ENCODE peak calls at places on chromosomes 6 and 20, in eight cellular contexts. One of them, this sample, is unnamed.
A peak's percentile ranks its signal among the peaks of the same experiment; 100 is the strongest.

GRCh38 chr20:19783966-19784401 is 25.9 kb downstream of the RIN2 start:
- DNase-seq in fibroblast of lung: peak; percentile 59
- DNase-seq in CD8-positive, alpha-beta T cell: no peak
- DNase-seq in heart right ventricle: no peak
- DNase-seq in AG04450: peak; percentile 59
- DNase-seq in HCT116: no peak
- DNase-seq in H9: no peak
- DNase-seq in ascending aorta: no peak
- DNase-seq in this sample: no peak

GRCh38 chr6:88855521-88856152 is 107.8 kb downstream of the RNGTT start:
- DNase-seq in HCT116: no peak
- DNase-seq in fibroblast of lung: no peak
- DNase-seq in heart right ventricle: no peak
- DNase-seq in ascending aorta: no peak
- DNase-seq in AG04450: no peak
- DNase-seq in CD8-positive, alpha-beta T cell: no peak
- DNase-seq in H9: no peak
- DNase-seq in this sample: no peak

GRCh38 chr6:167276772-167277533 is 14.2 kb upstream of the UNC93A start:
- DNase-seq in AG04450: no peak
- DNase-seq in ascending aorta: no peak
- DNase-seq in heart right ventricle: no peak
- DNase-seq in fibroblast of lung: no peak
- DNase-seq in CD8-positive, alpha-beta T cell: no peak
- DNase-seq in HCT116: no peak
- DNase-seq in H9: no peak
- DNase-seq in this sample: no peak

GRCh38 chr6:145699462-145699861 is 35.9 kb downstream of the EPM2A start:
- DNase-seq in HCT116: no peak
- DNase-seq in H9: no peak
- DNase-seq in heart right ventricle: no peak
- DNase-seq in AG04450: peak; percentile 10
- DNase-seq in CD8-positive, alpha-beta T cell: no peak
- DNase-seq in fibroblast of lung: peak; percentile 54
- DNase-seq in ascending aorta: no peak
- DNase-seq in this sample: no peak

GRCh38 chr6:626236-626635 is 30.7 kb downstream of the HUS1B start:
- DNase-seq in heart right ventricle: no peak
- DNase-seq in fibroblast of lung: peak; percentile 49
- DNase-seq in AG04450: peak; percentile 7
- DNase-seq in H9: no peak
- DNase-seq in HCT116: no peak
- DNase-seq in ascending aorta: no peak
- DNase-seq in CD8-positive, alpha-beta T cell: no peak
- DNase-seq in this sample: no peak

GRCh38 chr20:44770480-44771171 is 25.0 kb downstream of the KCNK15 start:
- DNase-seq in ascending aorta: no peak
- DNase-seq in CD8-positive, alpha-beta T cell: no peak
- DNase-seq in HCT116: no peak
- DNase-seq in AG04450: no peak
- DNase-seq in fibroblast of lung: no peak
- DNase-seq in H9: no peak
- DNase-seq in heart right ventricle: no peak
- DNase-seq in this sample: no peak

GRCh38 chr6:5762561-5762968 is 244.2 kb downstream of the NRN1 start:
- DNase-seq in H9: no peak
- DNase-seq in fibroblast of lung: no peak
- DNase-seq in AG04450: no peak
- DNase-seq in HCT116: no peak
- DNase-seq in CD8-positive, alpha-beta T cell: no peak
- DNase-seq in ascending aorta: no peak
- DNase-seq in heart right ventricle: peak; percentile 32
- DNase-seq in this sample: no peak

GRCh38 chr6:142683688-142684087 is 261.3 kb downstream of the HIVEP2 start:
- DNase-seq in AG04450: no peak
- DNase-seq in HCT116: no peak
- DNase-seq in fibroblast of lung: no peak
- DNase-seq in H9: no peak
- DNase-seq in CD8-positive, alpha-beta T cell: no peak
- DNase-seq in ascending aorta: no peak
- DNase-seq in heart right ventricle: no peak
- DNase-seq in this sample: no peak

GRCh38 chr20:61168605-61169004 is 83.5 kb upstream of the CDH4 start:
- DNase-seq in HCT116: no peak
- DNase-seq in AG04450: no peak
- DNase-seq in fibroblast of lung: no peak
- DNase-seq in H9: no peak
- DNase-seq in CD8-positive, alpha-beta T cell: no peak
- DNase-seq in heart right ventricle: no peak
- DNase-seq in ascending aorta: no peak
- DNase-seq in this sample: no peak

GRCh38 chr6:5457983-5458683 is 196.8 kb downstream of the FARS2 start:
- DNase-seq in CD8-positive, alpha-beta T cell: no peak
- DNase-seq in HCT116: no peak
- DNase-seq in AG04450: no peak
- DNase-seq in ascending aorta: no peak
- DNase-seq in H9: no peak
- DNase-seq in fibroblast of lung: no peak
- DNase-seq in heart right ventricle: peak; percentile 12
- DNase-seq in this sample: no peak

GRCh38 chr6:4575724-4576123 is 200.5 kb upstream of the CDYL start:
- DNase-seq in CD8-positive, alpha-beta T cell: no peak
- DNase-seq in ascending aorta: no peak
- DNase-seq in HCT116: no peak
- DNase-seq in H9: no peak
- DNase-seq in fibroblast of lung: peak; percentile 67
- DNase-seq in AG04450: no peak
- DNase-seq in heart right ventricle: no peak
- DNase-seq in this sample: no peak

GRCh38 chr6:30889138-30889885 is 5.0 kb downstream of the DDR1 start:
- DNase-seq in heart right ventricle: no peak
- DNase-seq in fibroblast of lung: no peak
- DNase-seq in HCT116: no peak
- DNase-seq in H9: peak; percentile 16
- DNase-seq in AG04450: no peak
- DNase-seq in ascending aorta: no peak
- DNase-seq in CD8-positive, alpha-beta T cell: no peak
- DNase-seq in this sample: no peak

GRCh38 chr6:109304284-109305015 is 77.8 kb downstream of the CD164 start:
- DNase-seq in AG04450: no peak
- DNase-seq in HCT116: no peak
- DNase-seq in CD8-positive, alpha-beta T cell: no peak
- DNase-seq in heart right ventricle: no peak
- DNase-seq in ascending aorta: no peak
- DNase-seq in H9: no peak
- DNase-seq in fibroblast of lung: no peak
- DNase-seq in this sample: no peak

GRCh38 chr6:68634503-68635411 is at the start of gene ADGRB3:
- DNase-seq in HCT116: no peak
- DNase-seq in AG04450: no peak
- DNase-seq in CD8-positive, alpha-beta T cell: peak; percentile 12
- DNase-seq in H9: peak; percentile 77
- DNase-seq in heart right ventricle: peak; percentile 86
- DNase-seq in ascending aorta: peak; percentile 37
- DNase-seq in fibroblast of lung: peak; percentile 83
- DNase-seq in this sample: peak; percentile 44

GRCh38 chr20:380763-381580 is 412 bp downstream of the TRIB3 start:
- DNase-seq in AG04450: no peak
- DNase-seq in H9: peak; percentile 78
- DNase-seq in heart right ventricle: peak; percentile 41
- DNase-seq in CD8-positive, alpha-beta T cell: peak; percentile 59
- DNase-seq in HCT116: peak; percentile 76
- DNase-seq in ascending aorta: no peak
- DNase-seq in fibroblast of lung: peak; percentile 75
- DNase-seq in this sample: no peak

GRCh38 chr20:51022803-51023616 is at the start of gene KCNG1:
- DNase-seq in ascending aorta: no peak
- DNase-seq in AG04450: no peak
- DNase-seq in HCT116: peak; percentile 49
- DNase-seq in fibroblast of lung: peak; percentile 67
- DNase-seq in H9: peak; percentile 86
- DNase-seq in heart right ventricle: peak; percentile 45
- DNase-seq in CD8-positive, alpha-beta T cell: no peak
- DNase-seq in this sample: no peak

GRCh38 chr20:59850018-59850641 is 83.3 kb downstream of the SYCP2 start:
- DNase-seq in H9: no peak
- DNase-seq in heart right ventricle: no peak
- DNase-seq in ascending aorta: no peak
- DNase-seq in HCT116: peak; percentile 28
- DNase-seq in fibroblast of lung: peak; percentile 57
- DNase-seq in CD8-positive, alpha-beta T cell: no peak
- DNase-seq in AG04450: no peak
- DNase-seq in this sample: no peak

DNA sequence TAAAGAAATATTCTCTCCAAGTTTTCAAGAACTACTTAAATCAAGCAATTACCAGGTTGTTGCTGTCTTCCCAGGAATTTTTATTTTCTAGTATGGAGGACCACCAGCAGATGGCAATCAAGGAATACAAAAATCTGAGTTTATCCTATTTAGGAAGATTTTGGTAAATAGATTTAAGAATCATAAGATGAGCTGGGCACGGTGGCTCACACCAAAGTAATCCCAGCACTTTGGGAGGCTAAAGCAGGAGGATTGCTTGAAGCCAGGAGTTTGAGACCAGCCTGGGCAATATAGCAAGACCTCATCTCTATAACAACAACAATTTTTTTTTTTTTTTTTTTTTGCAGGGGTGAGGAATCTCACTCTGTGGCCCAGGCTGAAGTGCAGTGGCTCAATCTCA is 19.3 kb upstream of the SEC63 start:
- DNase-seq in fibroblast of lung: peak; percentile 53
- DNase-seq in CD8-positive, alpha-beta T cell: no peak
- DNase-seq in HCT116: no peak
- DNase-seq in heart right ventricle: no peak
- DNase-seq in ascending aorta: no peak
- DNase-seq in AG04450: no peak
- DNase-seq in H9: no peak
- DNase-seq in this sample: no peak
- TF ChIP-seq CTCF in fibroblast of lung: peak; percentile 33
- TF ChIP-seq CTCF in CD8-positive, alpha-beta T cell: no peak
- TF ChIP-seq CTCF in HCT116: peak; percentile 62
- TF ChIP-seq CTCF in heart right ventricle: peak; percentile 51
- TF ChIP-seq CTCF in ascending aorta: peak; percentile 30
- TF ChIP-seq CTCF in AG04450: peak; percentile 54
- TF ChIP-seq CTCF in H9: peak; percentile 71
- TF ChIP-seq CTCF in this sample: no peak

GRCh38 chr6:165615629-165616028 is 47.4 kb downstream of the PDE10A start:
- DNase-seq in ascending aorta: no peak
- DNase-seq in fibroblast of lung: no peak
- DNase-seq in heart right ventricle: peak; percentile 44
- DNase-seq in HCT116: no peak
- DNase-seq in AG04450: no peak
- DNase-seq in CD8-positive, alpha-beta T cell: no peak
- DNase-seq in H9: no peak
- DNase-seq in this sample: no peak
- H3K27ac ChIP-seq in ascending aorta: no peak overlapping the region
- H3K27ac ChIP-seq in fibroblast of lung: no peak overlapping the region
- H3K27ac ChIP-seq in heart right ventricle: peak overlapping the region; percentile 88
- H3K27ac ChIP-seq in HCT116: no peak overlapping the region
- H3K27ac ChIP-seq in AG04450: no peak overlapping the region
- H3K27ac ChIP-seq in CD8-positive, alpha-beta T cell: no peak overlapping the region
- H3K27ac ChIP-seq in H9: no peak overlapping the region
- H3K27ac ChIP-seq in this sample: no peak overlapping the region

GRCh38 chr6:20403766-20404640 is 2.3 kb downstream of the E2F3 start:
- DNase-seq in AG04450: no peak
- DNase-seq in HCT116: peak; percentile 12
- DNase-seq in heart right ventricle: peak; percentile 51
- DNase-seq in CD8-positive, alpha-beta T cell: peak; percentile 64
- DNase-seq in ascending aorta: no peak
- DNase-seq in H9: peak; percentile 56
- DNase-seq in fibroblast of lung: peak; percentile 44
- DNase-seq in this sample: no peak

GRCh38 chr6:20403080-20403765 is 1.5 kb downstream of the E2F3 start:
- DNase-seq in ascending aorta: peak; percentile 79
- DNase-seq in HCT116: peak; percentile 80
- DNase-seq in H9: peak; percentile 93
- DNase-seq in heart right ventricle: peak; percentile 90
- DNase-seq in AG04450: no peak
- DNase-seq in fibroblast of lung: peak; percentile 69
- DNase-seq in CD8-positive, alpha-beta T cell: peak; percentile 85
- DNase-seq in this sample: peak; percentile 70

GRCh38 chr6:20401403-20402180 is at the start of gene E2F3:
- DNase-seq in HCT116: peak; percentile 100
- DNase-seq in H9: peak; percentile 100
- DNase-seq in CD8-positive, alpha-beta T cell: peak; percentile 98
- DNase-seq in AG04450: peak; percentile 100
- DNase-seq in ascending aorta: peak; percentile 100
- DNase-seq in fibroblast of lung: peak; percentile 100
- DNase-seq in heart right ventricle: peak; percentile 100
- DNase-seq in this sample: peak; percentile 100

GRCh38 chr6:20402181-20403079 is 751 bp downstream of the E2F3 start:
- DNase-seq in HCT116: peak; percentile 12
- DNase-seq in AG04450: no peak
- DNase-seq in fibroblast of lung: peak; percentile 21
- DNase-seq in H9: peak; percentile 38
- DNase-seq in CD8-positive, alpha-beta T cell: peak; percentile 30
- DNase-seq in heart right ventricle: peak; percentile 67
- DNase-seq in ascending aorta: no peak
- DNase-seq in this sample: no peak

GRCh38 chr6:20404641-20405032 is 3.0 kb downstream of the E2F3 start:
- DNase-seq in HCT116: peak; percentile 72
- DNase-seq in H9: peak; percentile 63
- DNase-seq in fibroblast of lung: peak; percentile 74
- DNase-seq in ascending aorta: no peak
- DNase-seq in AG04450: no peak
- DNase-seq in CD8-positive, alpha-beta T cell: peak; percentile 60
- DNase-seq in heart right ventricle: peak; percentile 23
- DNase-seq in this sample: no peak
- TF ChIP-seq CTCF in HCT116: peak; percentile 69
- TF ChIP-seq CTCF in H9: peak; percentile 58
- TF ChIP-seq CTCF in fibroblast of lung: peak; percentile 54
- TF ChIP-seq CTCF in ascending aorta: peak; percentile 54
- TF ChIP-seq CTCF in AG04450: peak; percentile 79
- TF ChIP-seq CTCF in CD8-positive, alpha-beta T cell: peak; percentile 69
- TF ChIP-seq CTCF in heart right ventricle: peak; percentile 49
- TF ChIP-seq CTCF in this sample: peak; percentile 31

DNA sequence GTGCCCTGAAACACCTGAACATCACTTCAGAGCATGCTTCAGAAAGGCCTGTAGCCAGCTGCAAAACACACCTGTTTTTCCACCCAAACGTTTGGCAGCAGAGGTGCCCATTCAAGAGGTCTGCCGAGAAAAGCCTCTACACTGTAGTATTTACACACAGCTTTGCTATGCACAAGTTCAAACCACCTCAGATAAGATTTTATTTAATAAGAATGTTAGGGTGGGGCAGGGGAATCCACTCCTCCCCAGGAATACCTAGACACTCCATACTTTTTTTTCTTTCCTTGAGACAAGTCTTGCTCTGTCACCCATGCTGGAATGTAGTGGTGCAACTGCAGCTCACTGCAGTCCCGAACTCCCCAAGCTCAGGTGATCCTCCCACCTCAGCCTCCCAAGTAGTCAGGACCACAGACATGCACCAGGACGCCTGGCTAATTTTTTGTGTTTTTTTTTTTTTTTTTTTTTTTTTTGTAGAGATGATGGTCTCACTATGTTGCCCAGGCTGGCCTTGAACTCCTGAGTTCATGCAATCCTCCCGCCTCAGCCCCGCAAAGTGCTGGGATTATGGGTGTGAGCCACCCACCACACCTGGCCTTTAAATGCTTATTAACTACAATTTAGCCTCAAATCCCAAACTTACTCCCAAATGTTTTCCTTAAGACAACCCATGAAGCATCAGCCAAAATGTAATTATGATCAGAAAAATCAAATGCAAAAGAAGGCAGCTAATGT is 9.7 kb downstream of the MRPL14 start:
- DNase-seq in AG04450: no peak
- DNase-seq in HCT116: no peak
- DNase-seq in heart right ventricle: no peak
- DNase-seq in fibroblast of lung: no peak
- DNase-seq in H9: no peak
- DNase-seq in ascending aorta: no peak
- DNase-seq in CD8-positive, alpha-beta T cell: no peak
- DNase-seq in this sample: no peak
- H3K27ac ChIP-seq in AG04450: peak overlapping the region; percentile 95
- H3K27ac ChIP-seq in HCT116: no peak overlapping the region
- H3K27ac ChIP-seq in heart right ventricle: no peak overlapping the region
- H3K27ac ChIP-seq in fibroblast of lung: peak overlapping the region; percentile 72
- H3K27ac ChIP-seq in H9: no peak overlapping the region
- H3K27ac ChIP-seq in ascending aorta: peak overlapping the region; percentile 56
- H3K27ac ChIP-seq in CD8-positive, alpha-beta T cell: no peak overlapping the region
- H3K27ac ChIP-seq in this sample: peak overlapping the region; percentile 7

This sample was measured in thoracic aorta.